ENCODE peak calls at places on chromosomes 13 and 19, in seven cellular contexts. E, A, L, R, P, D and V are unnamed samples.

GRCh38 chr19:21484631-21485030 is 20.8 kb upstream of the ZNF429 start:
- DNase-seq in E (no peak), A (no peak), L (no peak), R (no peak), P (no peak), D (no peak), V (no peak)

GRCh38 chr13:41075034-41075433 is 13.7 kb downstream of the WBP4 start:
- DNase-seq in E (no peak), A (peak; percentile 11), L (peak; percentile 66), R (peak; percentile 26), P (peak; percentile 46), D (peak; percentile 41), V (no peak)

GRCh38 chr19:32599736-32600157 is 18.8 kb downstream of the PDCD5 start:
- DNase-seq in E (no peak), A (peak; percentile 7), L (peak; percentile 80), R (peak; percentile 44), P (peak; percentile 77), D (peak; percentile 60), V (no peak)

GRCh38 chr13:32209670-32210069 is 105.5 kb downstream of the ZAR1L start:
- DNase-seq in E (no peak), A (no peak), L (no peak), R (no peak), P (no peak), D (peak; percentile 38), V (no peak)

GRCh38 chr19:48966541-48967345 is 1.6 kb downstream of the FTL start:
- DNase-seq in E (no peak), A (no peak), L (peak; percentile 34), R (no peak), P (peak; percentile 79), D (no peak), V (no peak)

GRCh38 chr19:6664916-6665315 is 5.0 kb downstream of the TNFSF14 start:
- DNase-seq in E (no peak), A (no peak), L (no peak), R (no peak), P (no peak), D (no peak), V (no peak)

GRCh38 chr19:39951686-39952085 is 17.3 kb upstream of the FCGBP start:
- DNase-seq in E (no peak), A (no peak), L (peak; percentile 68), R (no peak), P (no peak), D (no peak), V (peak; percentile 2)

GRCh38 chr19:54616840-54617560 is 13.3 kb upstream of the LILRB1 start:
- DNase-seq in E (no peak), A (no peak), L (no peak), R (no peak), P (no peak), D (no peak), V (no peak)

GRCh38 chr13:91133941-91134772 is 213.3 kb upstream of the MIR17HG start:
- DNase-seq in E (no peak), A (no peak), L (peak; percentile 80), R (peak; percentile 48), P (peak; percentile 60), D (peak; percentile 72), V (no peak)

GRCh38 chr19:16373989-16374388 is 49.4 kb downstream of the KLF2 start:
- DNase-seq in E (no peak), A (no peak), L (no peak), R (no peak), P (no peak), D (no peak), V (no peak)

DNA sequence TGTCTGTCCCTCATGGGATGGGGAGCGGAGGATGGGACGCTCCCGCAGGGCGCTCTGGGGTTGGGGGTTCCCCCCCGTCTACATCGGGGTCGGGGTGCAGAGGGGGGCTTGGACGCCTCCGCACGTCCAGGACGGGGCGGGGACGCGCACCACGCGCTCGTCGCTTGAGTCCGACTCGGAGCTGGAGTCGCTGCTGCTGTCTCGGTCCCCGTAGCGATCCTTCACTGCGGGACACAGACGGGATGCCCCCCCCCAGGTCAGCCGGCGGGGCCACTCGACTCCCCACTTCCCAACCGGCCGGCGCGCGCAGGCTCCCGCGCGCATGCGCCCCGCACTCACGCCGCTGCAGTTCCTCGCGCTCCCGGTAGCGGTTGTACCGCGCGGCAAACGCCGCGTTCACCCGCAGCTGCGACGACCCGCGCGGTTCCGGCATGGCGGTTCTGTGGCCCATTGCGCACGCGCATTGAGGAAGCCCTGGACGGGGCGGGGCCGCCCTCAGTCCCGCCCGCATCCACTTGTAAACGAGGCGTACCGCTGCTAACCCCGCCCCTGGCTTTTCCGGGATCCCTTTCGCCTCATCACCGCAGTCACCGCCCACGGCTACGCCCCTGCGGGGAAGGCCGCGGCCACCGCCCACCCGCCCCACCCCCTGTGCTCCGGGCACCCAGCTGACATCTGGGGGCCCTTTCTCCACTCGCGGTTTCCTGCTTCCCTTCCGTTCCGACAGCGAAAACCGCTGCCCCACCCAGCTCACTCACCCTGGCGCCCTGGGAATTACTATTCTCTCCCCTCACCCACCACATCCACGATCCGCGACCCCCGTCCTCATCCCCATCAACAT is at the start of gene KRI1:
- DNase-seq in E (peak; percentile 91), A (peak; percentile 97), L (peak; percentile 99), R (peak; percentile 99), P (peak; percentile 99), D (peak; percentile 98), V (peak; percentile 97)
- TF ChIP-seq CTCF in E (peak; percentile 33), A (no peak), L (peak; percentile 20), R (peak; percentile 45), P (peak; percentile 35), D (peak; percentile 34), V (peak; percentile 71)

DNA sequence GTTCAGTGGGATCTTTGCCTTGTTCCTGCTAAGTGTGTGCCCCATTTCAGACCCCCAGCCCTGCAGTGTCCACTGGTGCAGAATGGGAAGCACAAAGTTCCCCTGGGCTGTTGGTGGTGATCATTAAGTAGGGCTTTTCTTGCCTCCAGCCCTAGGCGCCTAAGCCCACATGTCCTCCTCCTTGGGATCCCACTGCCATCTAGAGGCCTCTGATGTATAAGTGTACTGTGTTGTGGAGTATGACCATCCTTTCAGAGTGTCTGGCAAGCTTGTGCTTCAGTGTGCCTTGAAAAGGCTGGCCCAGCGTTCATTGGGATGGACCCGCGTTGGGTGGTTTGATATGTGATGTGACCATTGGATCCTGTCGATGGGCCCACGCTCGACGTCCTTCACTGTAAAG is 71.2 kb downstream of the WASF3 start:
- DNase-seq in E (no peak), A (no peak), L (peak; percentile 47), R (no peak), P (peak; percentile 41), D (peak; percentile 42), V (no peak)
- TF ChIP-seq CTCF in E (peak; percentile 48), A (no peak), L (peak; percentile 35), R (no peak), P (peak; percentile 36), D (no peak), V (no peak)

GRCh38 chr13:44120814-44121505 is 241.3 kb downstream of the LACC1 start:
- DNase-seq in E (no peak), A (no peak), L (no peak), R (no peak), P (no peak), D (no peak), V (no peak)

GRCh38 chr13:44111701-44112100 is 232.0 kb downstream of the LACC1 start:
- DNase-seq in E (no peak), A (no peak), L (no peak), R (no peak), P (no peak), D (no peak), V (no peak)

GRCh38 chr13:44112700-44113329 is 233.1 kb downstream of the LACC1 start:
- DNase-seq in E (no peak), A (no peak), L (no peak), R (no peak), P (no peak), D (no peak), V (no peak)

GRCh38 chr13:44117351-44117750 is 237.6 kb downstream of the LACC1 start:
- DNase-seq in E (no peak), A (no peak), L (peak; percentile 54), R (no peak), P (no peak), D (no peak), V (no peak)

DNA sequence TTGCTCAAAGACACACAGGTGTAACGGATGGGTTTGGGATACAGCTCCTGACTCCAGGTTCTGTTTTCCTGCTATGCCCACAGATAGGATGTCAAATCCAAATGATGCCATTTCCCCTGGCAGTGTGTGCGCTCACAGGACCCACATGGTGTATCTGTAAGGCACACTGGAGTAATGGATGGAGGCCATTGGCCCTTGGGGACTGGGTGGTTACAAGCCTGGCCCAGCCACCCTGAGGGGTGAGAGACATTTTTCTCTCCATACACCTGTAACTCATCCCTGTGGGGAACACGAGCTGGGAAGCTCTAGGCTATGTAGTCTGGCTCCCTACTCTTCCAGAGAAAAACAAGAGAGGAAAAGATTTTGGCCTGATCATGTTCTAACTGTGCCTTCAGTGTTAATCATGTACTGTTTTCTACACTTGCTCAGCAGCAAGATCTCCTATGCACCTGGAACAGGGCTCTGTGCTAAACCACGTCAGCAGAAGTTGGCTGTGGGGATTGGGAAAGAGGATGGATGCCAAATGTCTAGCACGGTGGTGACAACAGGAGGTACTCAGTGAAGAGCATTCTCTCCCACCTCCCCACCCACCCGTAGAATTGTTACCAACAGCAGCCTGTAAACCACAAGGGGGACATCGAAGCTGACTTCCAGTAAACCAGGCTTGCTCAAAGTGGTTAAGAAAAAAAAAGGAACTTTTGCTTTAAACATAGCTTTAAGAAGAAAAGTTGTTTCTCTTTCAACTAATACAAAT is 237.0 kb downstream of the LACC1 start:
- DNase-seq in E (no peak), A (no peak), L (peak; percentile 49), R (no peak), P (no peak), D (no peak), V (no peak)
- TF ChIP-seq CTCF in E (peak; percentile 23), A (no peak), L (peak; percentile 28), R (no peak), P (peak; percentile 10), D (no peak), V (no peak)

DNA sequence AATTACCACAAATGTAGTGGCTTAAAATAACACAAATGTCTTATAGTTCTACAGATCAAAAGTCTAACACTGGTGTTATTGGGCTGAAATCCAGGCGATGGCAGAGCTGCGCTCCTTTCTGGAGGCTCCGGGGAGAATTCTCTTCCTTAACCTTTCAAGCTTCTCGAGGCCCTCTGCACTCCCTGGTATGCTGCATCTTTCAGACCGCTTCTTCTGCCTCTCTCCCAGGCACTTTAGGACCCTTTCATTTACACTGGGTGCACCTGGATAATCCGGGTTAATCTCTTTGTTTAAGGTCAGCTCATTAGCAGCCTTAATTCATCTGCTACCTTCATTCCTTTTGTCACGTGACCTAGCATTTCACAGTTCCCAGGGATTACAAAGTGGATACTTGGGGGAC is 211.3 kb upstream of the RFC3 start:
- DNase-seq in E (peak; percentile 23), A (no peak), L (peak; percentile 38), R (no peak), P (peak; percentile 79), D (peak; percentile 59), V (no peak)
- TF ChIP-seq CTCF in E (peak; percentile 34), A (no peak), L (peak; percentile 14), R (no peak), P (peak; percentile 41), D (peak; percentile 27), V (no peak)